ENCODE peak calls at places on chromosomes 7 and 10, in five cellular contexts. T is SK-N-SH, Y is body of pancreas, N is astrocyte of the spinal cord, K is kidney epithelial cell. S is an unnamed sample.

GRCh38 chr7:133310232-133310852 is 57.5 kb downstream of the EXOC4 start:
- DNase-seq in T (no peak), Y (peak; percentile 87), N (peak; percentile 62), K (no peak), S (no peak)

GRCh38 chr7:140159487-140159886 is 17.3 kb downstream of the KDM7A start:
- DNase-seq in T (peak; percentile 28), Y (no peak), N (peak; percentile 36), K (no peak), S (peak; percentile 48)

GRCh38 chr10:106661767-106662140 is 502.8 kb downstream of the SORCS1 start:
- DNase-seq in T (no peak), Y (no peak), N (no peak), K (no peak), S (no peak)

GRCh38 chr10:43040482-43041256 is 36.2 kb upstream of the RET start:
- DNase-seq in T (peak; percentile 20), Y (no peak), N (no peak), K (no peak), S (no peak)

GRCh38 chr7:157990878-157991250 is 596.8 kb downstream of the PTPRN2 start:
- DNase-seq in T (peak; percentile 74), Y (no peak), N (no peak), K (no peak), S (no peak)

GRCh38 chr7:28958235-28958945 is at the start of gene TRIL:
- DNase-seq in T (peak; percentile 91), Y (peak; percentile 61), N (peak; percentile 61), K (no peak), S (peak; percentile 41)

GRCh38 chr7:134364619-134365037 is 47.9 kb upstream of the SLC35B4 start:
- DNase-seq in T (no peak), Y (peak; percentile 31), N (peak; percentile 30), K (peak; percentile 41), S (peak; percentile 69)

GRCh38 chr7:89680161-89680560 is 474.1 kb upstream of the STEAP1 start:
- DNase-seq in T (no peak), Y (no peak), N (no peak), K (no peak), S (no peak)

GRCh38 chr7:80232969-80233724 is 98.5 kb downstream of the GNAI1 start:
- DNase-seq in T (no peak), Y (peak; percentile 13), N (no peak), K (peak; percentile 14), S (no peak)

GRCh38 chr7:106430535-106431455 is 146.0 kb upstream of the NAMPT start:
- DNase-seq in T (no peak), Y (no peak), N (no peak), K (no peak), S (no peak)

GRCh38 chr10:46079831-46080585 is 33.9 kb upstream of the MSMB start:
- DNase-seq in T (no peak), Y (no peak), N (no peak), K (no peak), S (no peak)

GRCh38 chr10:58723977-58724376 is 211.3 kb downstream of the BICC1 start:
- DNase-seq in T (no peak), Y (no peak), N (no peak), K (no peak), S (peak; percentile 47)

GRCh38 chr7:92723978-92724377 is 112.4 kb downstream of the CDK6 start:
- DNase-seq in T (no peak), Y (peak; percentile 41), N (no peak), K (no peak), S (no peak)

GRCh38 chr10:10007972-10008371 is 1009.7 kb upstream of the CELF2 start:
- DNase-seq in T (no peak), Y (no peak), N (no peak), K (peak; percentile 56), S (no peak)

GRCh38 chr10:24723386-24723787 is 300 bp downstream of the ARHGAP21 start:
- DNase-seq in T (peak; percentile 76), Y (no peak), N (peak; percentile 31), K (no peak), S (no peak)

GRCh38 chr7:92761391-92762098 is 74.8 kb downstream of the CDK6 start:
- DNase-seq in T (no peak), Y (no peak), N (no peak), K (no peak), S (no peak)

GRCh38 chr10:33706746-33707145 is 372.3 kb upstream of the NRP1 start:
- DNase-seq in T (no peak), Y (no peak), N (no peak), K (no peak), S (peak; percentile 69)

GRCh38 chr10:21519981-21520436 is 5.5 kb downstream of the SKIDA1 start:
- DNase-seq in T (no peak), Y (no peak), N (peak; percentile 86), K (no peak), S (peak; percentile 79)

GRCh38 chr7:66016131-66016461 is 34.1 kb upstream of the GUSB start:
- DNase-seq in T (peak; percentile 23), Y (no peak), N (peak; percentile 51), K (peak; percentile 32), S (peak; percentile 31)

GRCh38 chr10:49207936-49208482 is 19.8 kb upstream of the TMEM273 start:
- DNase-seq in T (no peak), Y (no peak), N (no peak), K (no peak), S (no peak)

GRCh38 chr7:79132844-79133451 is 320.5 kb downstream of the MAGI2 start:
- DNase-seq in T (no peak), Y (no peak), N (no peak), K (no peak), S (no peak)

GRCh38 chr10:74977913-74978847 is 133.3 kb upstream of the SAMD8 start:
- DNase-seq in T (no peak), Y (no peak), N (no peak), K (no peak), S (no peak)

GRCh38 chr7:17370901-17371550 is 72.6 kb downstream of the AHR start:
- DNase-seq in T (no peak), Y (no peak), N (peak; percentile 65), K (no peak), S (no peak)

GRCh38 chr10:131909014-131909808 is 8.4 kb downstream of the PPP2R2D start:
- DNase-seq in T (no peak), Y (no peak), N (no peak), K (no peak), S (no peak)

GRCh38 chr7:51035696-51036095 is 253.0 kb upstream of the GRB10 start:
- DNase-seq in T (no peak), Y (no peak), N (peak; percentile 18), K (no peak), S (peak; percentile 17)

GRCh38 chr7:83684928-83685327 is 36.0 kb upstream of the SEMA3E start:
- DNase-seq in T (no peak), Y (no peak), N (no peak), K (peak; percentile 38), S (no peak)

GRCh38 chr7:74141705-74142104 is 32.5 kb upstream of the EIF4H start:
- DNase-seq in T (no peak), Y (no peak), N (no peak), K (no peak), S (no peak)

GRCh38 chr7:30888783-30889182 is 22.9 kb upstream of the AQP1 start:
- DNase-seq in T (no peak), Y (peak; percentile 47), N (peak; percentile 80), K (peak; percentile 69), S (peak; percentile 90)

GRCh38 chr10:124640056-124640455 is 104.1 kb downstream of the FAM53B start:
- DNase-seq in T (no peak), Y (no peak), N (no peak), K (no peak), S (no peak)

GRCh38 chr7:44911911-44912310 is 26.6 kb upstream of the PURB start:
- DNase-seq in T (no peak), Y (peak; percentile 8), N (no peak), K (no peak), S (no peak)

GRCh38 chr7:26153823-26154783 is 2.1 kb downstream of the NFE2L3 start:
- DNase-seq in T (no peak), Y (no peak), N (peak; percentile 67), K (no peak), S (peak; percentile 67)

GRCh38 chr10:14330390-14331071 is at the start of gene FRMD4A:
- DNase-seq in T (peak; percentile 31), Y (no peak), N (no peak), K (no peak), S (no peak)

GRCh38 chr10:27258838-27259532 is 18.4 kb upstream of the ACBD5 start:
- DNase-seq in T (peak; percentile 71), Y (no peak), N (no peak), K (no peak), S (peak; percentile 42)

GRCh38 chr7:11557627-11558026 is 274.4 kb downstream of the THSD7A start:
- DNase-seq in T (no peak), Y (peak; percentile 34), N (no peak), K (no peak), S (peak; percentile 9)

GRCh38 chr10:93417264-93417663 is 64.9 kb downstream of the MYOF start:
- DNase-seq in T (no peak), Y (no peak), N (no peak), K (no peak), S (no peak)

DNA sequence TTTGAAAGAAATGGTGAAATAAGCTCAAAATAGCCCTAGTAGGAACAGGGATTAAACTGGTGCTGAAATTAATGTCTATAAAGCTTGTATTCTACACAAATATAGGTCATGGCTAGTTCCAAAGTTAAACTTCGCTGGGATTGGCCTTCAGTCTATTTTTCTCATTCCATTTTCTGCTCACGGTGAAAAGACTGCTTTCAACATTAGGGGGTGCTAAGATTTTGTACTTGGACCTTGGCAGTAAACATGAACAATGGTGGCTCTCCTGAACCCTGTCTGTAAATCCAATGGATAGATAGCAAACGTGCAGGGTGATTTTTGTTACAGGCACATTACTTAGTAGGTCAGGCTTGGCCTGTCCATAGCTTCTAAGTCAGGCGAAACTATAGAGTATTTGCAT is 36.0 kb upstream of the RSU1 start:
- DNase-seq in T (peak; percentile 38), Y (no peak), N (peak; percentile 78), K (no peak), S (peak; percentile 73)
- TF ChIP-seq CTCF in T (peak; percentile 58), Y (peak; percentile 4), N (peak; percentile 63), K (peak; percentile 57), S (peak; percentile 53)

DNA sequence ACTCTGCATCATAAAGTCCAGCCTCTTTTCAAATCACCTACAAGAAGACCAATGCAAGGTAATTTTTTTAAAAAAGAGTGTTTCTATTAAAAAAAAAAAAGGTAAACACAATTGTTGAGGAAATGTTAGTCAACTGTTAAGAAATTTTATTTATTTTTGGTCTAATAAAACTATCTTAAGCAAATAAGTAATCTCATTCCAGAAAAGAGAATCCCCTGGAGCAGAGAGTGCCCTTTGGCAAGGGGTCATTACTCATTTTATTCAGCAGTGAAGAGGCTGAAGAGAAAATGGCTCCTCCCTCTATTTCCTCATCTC is 63.4 kb upstream of the GSDME start:
- DNase-seq in T (no peak), Y (no peak), N (no peak), K (no peak), S (peak; percentile 87)
- H3K4me3 ChIP-seq in T (no peak overlapping the region), Y (no peak overlapping the region), N (no peak overlapping the region), K (no peak overlapping the region), S (no peak overlapping the region)

DNA sequence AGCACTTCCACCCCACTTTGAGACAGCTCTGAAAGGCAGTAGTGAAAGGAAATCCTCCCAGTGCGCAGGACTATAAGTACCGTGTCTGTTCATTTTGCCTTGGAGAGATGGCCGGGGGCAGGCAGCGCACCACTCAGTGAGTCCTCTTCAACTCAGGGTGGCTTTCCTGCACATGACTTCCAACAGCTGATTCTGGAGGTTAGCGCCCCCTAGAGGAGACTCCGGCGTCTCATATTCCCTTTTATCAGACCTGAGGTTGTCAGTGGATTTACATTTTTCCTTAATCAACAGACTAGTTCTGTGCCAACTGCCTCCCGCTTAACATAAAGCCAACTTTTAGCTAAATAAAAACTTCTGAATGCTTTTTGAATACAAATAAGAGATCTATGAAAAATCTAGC is 101.0 kb downstream of the HERPUD2 start:
- DNase-seq in T (peak; percentile 36), Y (no peak), N (no peak), K (no peak), S (no peak)
- TF ChIP-seq CTCF in T (peak; percentile 61), Y (no peak), N (peak; percentile 37), K (peak; percentile 35), S (peak; percentile 22)

GRCh38 chr10:79434816-79435215 is 10.6 kb downstream of the ZCCHC24 start:
- DNase-seq in T (no peak), Y (no peak), N (peak; percentile 83), K (no peak), S (peak; percentile 70)
- H3K4me3 ChIP-seq in T (no peak overlapping the region), Y (no peak overlapping the region), N (no peak overlapping the region), K (no peak overlapping the region), S (peak overlapping the region; percentile 5)